ENCODE peak calls at places on chromosomes 11 and 22, in six cellular contexts. One of them, this sample, is unnamed. For H3K4me1, the result is how much of the 10 kb centered on the place peaks cover.

GRCh38 chr22:36979016-36979415 is 40.2 kb downstream of the TST start:
- DNase-seq in heart right ventricle: no peak
- DNase-seq in GM23248: no peak
- DNase-seq in MM.1S: no peak
- DNase-seq in GM23338: no peak
- DNase-seq in pancreas: no peak
- DNase-seq in this sample: no peak

GRCh38 chr11:46267930-46268329 is 9.5 kb upstream of the CREB3L1 start:
- DNase-seq in heart right ventricle: no peak
- DNase-seq in GM23248: no peak
- DNase-seq in MM.1S: no peak
- DNase-seq in GM23338: no peak
- DNase-seq in pancreas: no peak
- DNase-seq in this sample: no peak

GRCh38 chr11:22976146-22976545 is 115.9 kb upstream of the CCDC179 start:
- DNase-seq in heart right ventricle: no peak
- DNase-seq in GM23248: peak
- DNase-seq in MM.1S: no peak
- DNase-seq in GM23338: no peak
- DNase-seq in pancreas: peak
- DNase-seq in this sample: peak

GRCh38 chr11:9840460-9841004 is 176.7 kb downstream of the SWAP70 start:
- DNase-seq in heart right ventricle: no peak
- DNase-seq in GM23248: no peak
- DNase-seq in MM.1S: no peak
- DNase-seq in GM23338: no peak
- DNase-seq in pancreas: no peak
- DNase-seq in this sample: no peak

GRCh38 chr11:504053-504993 is 2.7 kb downstream of the RNH1 start:
- DNase-seq in heart right ventricle: peak
- DNase-seq in GM23248: peak
- DNase-seq in MM.1S: no peak
- DNase-seq in GM23338: peak
- DNase-seq in pancreas: no peak
- DNase-seq in this sample: no peak

GRCh38 chr11:71999360-71999759 is 651 bp downstream of the IL18BP start:
- DNase-seq in heart right ventricle: no peak
- DNase-seq in GM23248: peak
- DNase-seq in MM.1S: no peak
- DNase-seq in GM23338: no peak
- DNase-seq in pancreas: no peak
- DNase-seq in this sample: peak

GRCh38 chr11:45933131-45933821 is 10.8 kb downstream of the LARGE2 start:
- DNase-seq in heart right ventricle: no peak
- DNase-seq in GM23248: peak
- DNase-seq in MM.1S: no peak
- DNase-seq in GM23338: no peak
- DNase-seq in pancreas: peak
- DNase-seq in this sample: no peak

GRCh38 chr11:11169715-11170351 is 183.2 kb downstream of the CSNK2A3 start:
- DNase-seq in heart right ventricle: no peak
- DNase-seq in GM23248: no peak
- DNase-seq in MM.1S: no peak
- DNase-seq in GM23338: no peak
- DNase-seq in pancreas: no peak
- DNase-seq in this sample: no peak

GRCh38 chr11:121520243-121521144 is 67.7 kb upstream of the SORL1-AS1 start:
- DNase-seq in heart right ventricle: no peak
- DNase-seq in GM23248: peak
- DNase-seq in MM.1S: no peak
- DNase-seq in GM23338: no peak
- DNase-seq in pancreas: no peak
- DNase-seq in this sample: no peak

GRCh38 chr11:9206496-9206895 is 58.7 kb downstream of the DENND5A start:
- DNase-seq in heart right ventricle: no peak
- DNase-seq in GM23248: peak
- DNase-seq in MM.1S: no peak
- DNase-seq in GM23338: no peak
- DNase-seq in pancreas: no peak
- DNase-seq in this sample: no peak

GRCh38 chr11:90251599-90251998 is 28.8 kb upstream of the CHORDC1 start:
- DNase-seq in heart right ventricle: no peak
- DNase-seq in GM23248: no peak
- DNase-seq in MM.1S: no peak
- DNase-seq in GM23338: no peak
- DNase-seq in pancreas: no peak
- DNase-seq in this sample: no peak

GRCh38 chr11:76615950-76616349 is 54.6 kb downstream of the LRRC32 start:
- DNase-seq in heart right ventricle: peak
- DNase-seq in GM23248: peak
- DNase-seq in MM.1S: no peak
- DNase-seq in GM23338: no peak
- DNase-seq in pancreas: no peak
- DNase-seq in this sample: no peak

GRCh38 chr22:38464992-38465672 is 2.8 kb upstream of the KDELR3 start:
- DNase-seq in heart right ventricle: no peak
- DNase-seq in GM23248: no peak
- DNase-seq in MM.1S: no peak
- DNase-seq in GM23338: no peak
- DNase-seq in pancreas: no peak
- DNase-seq in this sample: no peak

DNA sequence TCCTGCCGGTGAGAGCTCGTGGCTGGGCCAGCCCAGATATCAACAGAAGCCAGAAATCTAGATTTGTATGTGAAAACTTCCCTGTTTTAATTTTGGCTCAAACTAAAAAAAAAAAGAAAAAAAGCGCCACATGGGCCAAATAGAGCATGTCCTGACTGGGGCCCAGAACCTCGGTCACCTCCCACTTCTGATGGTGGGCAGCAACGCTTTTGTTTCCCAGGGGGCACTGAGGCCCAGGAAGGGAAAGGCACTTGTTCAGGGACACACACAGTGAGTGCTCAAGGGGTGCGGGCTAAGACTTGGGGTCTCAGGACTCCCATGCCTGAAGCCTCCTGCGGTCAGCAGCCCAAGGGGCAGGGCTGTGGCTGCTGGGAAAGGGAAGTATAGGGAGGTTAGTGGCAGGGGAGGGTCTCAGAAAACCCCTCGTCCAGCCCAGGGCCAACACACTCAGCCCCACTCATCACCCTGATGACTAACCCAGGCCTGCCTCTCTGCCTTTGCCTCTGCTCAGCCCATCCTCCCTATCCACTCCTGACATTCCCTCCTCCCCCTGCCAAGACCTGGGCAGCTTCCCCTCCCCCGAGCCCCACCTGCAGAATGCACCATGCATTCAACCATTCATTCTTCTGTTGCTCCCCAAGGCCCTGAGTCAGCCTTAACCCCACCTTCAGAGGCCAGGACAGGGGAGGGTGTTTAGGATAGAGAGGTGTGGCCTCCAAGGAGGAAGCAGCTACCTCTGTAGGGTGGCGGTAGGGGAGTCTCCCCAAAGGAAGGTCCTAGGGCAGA is 30.0 kb upstream of the TCF20 start:
- DNase-seq in heart right ventricle: no peak
- DNase-seq in GM23248: no peak
- DNase-seq in MM.1S: no peak
- DNase-seq in GM23338: no peak
- DNase-seq in pancreas: no peak
- DNase-seq in this sample: peak
- H3K4me3 ChIP-seq in heart right ventricle: peak
- H3K4me3 ChIP-seq in GM23248: no peak
- H3K4me3 ChIP-seq in MM.1S: no peak
- H3K4me3 ChIP-seq in GM23338: peak
- H3K4me3 ChIP-seq in pancreas: no peak
- H3K4me3 ChIP-seq in this sample: no peak

GRCh38 chr11:118887219-118887618 is 3.5 kb downstream of the CXCR5 start:
- DNase-seq in heart right ventricle: no peak
- DNase-seq in GM23248: no peak
- DNase-seq in MM.1S: no peak
- DNase-seq in GM23338: no peak
- DNase-seq in pancreas: no peak
- DNase-seq in this sample: peak

GRCh38 chr11:118886681-118887111 is 3.0 kb downstream of the CXCR5 start:
- DNase-seq in heart right ventricle: no peak
- DNase-seq in GM23248: no peak
- DNase-seq in MM.1S: no peak
- DNase-seq in GM23338: no peak
- DNase-seq in pancreas: no peak
- DNase-seq in this sample: no peak

GRCh38 chr11:118889796-118890195 is 6.1 kb downstream of the CXCR5 start:
- DNase-seq in heart right ventricle: peak
- DNase-seq in GM23248: peak
- DNase-seq in MM.1S: no peak
- DNase-seq in GM23338: no peak
- DNase-seq in pancreas: peak
- DNase-seq in this sample: no peak

GRCh38 chr11:118885831-118886571 is 2.3 kb downstream of the CXCR5 start:
- DNase-seq in heart right ventricle: no peak
- DNase-seq in GM23248: no peak
- DNase-seq in MM.1S: no peak
- DNase-seq in GM23338: no peak
- DNase-seq in pancreas: no peak
- DNase-seq in this sample: no peak

GRCh38 chr11:118888398-118888797 is 4.7 kb downstream of the CXCR5 start:
- DNase-seq in heart right ventricle: no peak
- DNase-seq in GM23248: no peak
- DNase-seq in MM.1S: no peak
- DNase-seq in GM23338: no peak
- DNase-seq in pancreas: no peak
- DNase-seq in this sample: no peak
- H3K4me1 ChIP-seq in heart right ventricle: under half
- H3K4me1 ChIP-seq in GM23248: under half
- H3K4me1 ChIP-seq in MM.1S: under half
- H3K4me1 ChIP-seq in GM23338: under half
- H3K4me1 ChIP-seq in pancreas: under half
- H3K4me1 ChIP-seq in this sample: under half

GRCh38 chr11:17387280-17387679 is 1.2 kb downstream of the KCNJ11 start:
- DNase-seq in heart right ventricle: no peak
- DNase-seq in GM23248: no peak
- DNase-seq in MM.1S: no peak
- DNase-seq in GM23338: no peak
- DNase-seq in pancreas: no peak
- DNase-seq in this sample: no peak

GRCh38 chr11:17389205-17389956 is 922 bp upstream of the KCNJ11 start:
- DNase-seq in heart right ventricle: peak
- DNase-seq in GM23248: peak
- DNase-seq in MM.1S: peak
- DNase-seq in GM23338: peak
- DNase-seq in pancreas: peak
- DNase-seq in this sample: peak

GRCh38 chr11:17389957-17390649 is 1.6 kb upstream of the KCNJ11 start:
- DNase-seq in heart right ventricle: no peak
- DNase-seq in GM23248: no peak
- DNase-seq in MM.1S: no peak
- DNase-seq in GM23338: no peak
- DNase-seq in pancreas: no peak
- DNase-seq in this sample: no peak

GRCh38 chr11:17387811-17388210 is 648 bp downstream of the KCNJ11 start:
- DNase-seq in heart right ventricle: no peak
- DNase-seq in GM23248: no peak
- DNase-seq in MM.1S: no peak
- DNase-seq in GM23338: no peak
- DNase-seq in pancreas: no peak
- DNase-seq in this sample: no peak

GRCh38 chr11:17388609-17389204 is at the start of gene KCNJ11:
- DNase-seq in heart right ventricle: no peak
- DNase-seq in GM23248: no peak
- DNase-seq in MM.1S: no peak
- DNase-seq in GM23338: peak
- DNase-seq in pancreas: peak
- DNase-seq in this sample: no peak
- H3K4me3 ChIP-seq in heart right ventricle: peak
- H3K4me3 ChIP-seq in GM23248: peak
- H3K4me3 ChIP-seq in MM.1S: peak
- H3K4me3 ChIP-seq in GM23338: peak
- H3K4me3 ChIP-seq in pancreas: peak
- H3K4me3 ChIP-seq in this sample: peak

GRCh38 chr11:64787526-64788320 is 9.4 kb upstream of the SF1 start:
- DNase-seq in heart right ventricle: peak
- DNase-seq in GM23248: peak
- DNase-seq in MM.1S: peak
- DNase-seq in GM23338: peak
- DNase-seq in pancreas: peak
- DNase-seq in this sample: peak
- H3K4me1 ChIP-seq in heart right ventricle: under half
- H3K4me1 ChIP-seq in GM23248: under half
- H3K4me1 ChIP-seq in MM.1S: under half
- H3K4me1 ChIP-seq in GM23338: under half
- H3K4me1 ChIP-seq in pancreas: under half
- H3K4me1 ChIP-seq in this sample: under half

DNA sequence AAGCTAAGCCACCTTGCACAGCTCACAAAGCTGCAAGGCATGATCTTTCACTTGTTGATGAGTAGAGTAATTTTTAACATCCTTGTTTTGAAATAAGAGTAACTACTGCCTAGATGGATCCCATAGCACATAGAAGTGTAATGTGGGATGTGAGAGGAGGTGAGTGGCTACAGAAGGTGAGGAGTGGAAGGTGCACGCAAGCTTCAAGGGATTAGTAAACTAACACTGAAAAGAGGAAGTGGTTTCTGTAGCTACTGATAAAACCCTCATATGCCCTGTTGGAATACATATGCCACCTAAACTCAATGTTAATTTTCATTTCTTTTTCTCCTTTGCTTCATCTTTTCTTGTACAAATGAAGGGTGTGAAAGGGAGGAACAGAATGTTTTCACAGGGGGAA is 22.0 kb upstream of the CTSC start:
- DNase-seq in heart right ventricle: no peak
- DNase-seq in GM23248: no peak
- DNase-seq in MM.1S: peak
- DNase-seq in GM23338: no peak
- DNase-seq in pancreas: no peak
- DNase-seq in this sample: no peak
- H3K4me3 ChIP-seq in heart right ventricle: no peak
- H3K4me3 ChIP-seq in GM23248: no peak
- H3K4me3 ChIP-seq in MM.1S: no peak
- H3K4me3 ChIP-seq in GM23338: no peak
- H3K4me3 ChIP-seq in pancreas: no peak
- H3K4me3 ChIP-seq in this sample: no peak

DNA sequence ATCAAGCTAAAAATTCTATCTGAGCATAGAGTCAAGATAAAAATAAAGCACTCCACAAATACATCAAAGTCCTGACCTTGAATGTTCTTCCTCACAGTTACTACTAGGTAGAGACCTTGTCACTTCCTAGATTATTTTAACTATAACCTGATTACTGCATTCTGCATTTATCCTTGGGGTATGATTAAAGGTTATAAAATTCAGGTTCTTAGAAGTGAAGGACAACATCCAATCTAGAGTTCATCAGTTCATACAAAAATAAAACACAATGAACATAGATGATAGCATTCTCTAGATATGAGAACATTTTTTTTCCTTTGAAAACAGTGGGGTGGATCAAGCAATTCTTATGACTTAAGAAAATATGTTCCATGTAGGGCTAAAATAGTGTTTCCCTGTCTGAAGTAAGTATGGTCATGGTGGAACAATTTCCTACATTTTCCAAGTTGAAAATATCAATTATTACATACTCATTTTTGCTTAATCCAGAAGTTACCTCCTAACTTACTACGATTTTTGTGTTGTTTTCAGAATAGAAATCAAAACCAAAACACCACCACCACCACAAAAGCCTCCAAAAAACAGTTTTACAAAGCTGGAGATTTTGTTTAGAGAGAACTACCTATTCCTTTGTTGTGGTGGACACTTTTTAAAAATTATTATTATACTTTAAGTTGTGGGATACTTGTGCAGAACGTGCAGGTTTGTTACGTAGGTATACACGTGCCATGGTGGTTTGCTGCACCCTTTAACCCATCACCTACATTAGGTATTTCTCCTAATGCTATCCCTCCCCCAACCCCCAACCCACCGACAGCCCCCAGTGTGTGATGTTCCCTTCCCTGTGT is 112.0 kb upstream of the DDI1 start:
- DNase-seq in heart right ventricle: no peak
- DNase-seq in GM23248: no peak
- DNase-seq in MM.1S: peak
- DNase-seq in GM23338: no peak
- DNase-seq in pancreas: no peak
- DNase-seq in this sample: no peak
- H3K4me1 ChIP-seq in heart right ventricle: under half
- H3K4me1 ChIP-seq in GM23248: under half
- H3K4me1 ChIP-seq in MM.1S: under half
- H3K4me1 ChIP-seq in GM23338: under half
- H3K4me1 ChIP-seq in pancreas: under half
- H3K4me1 ChIP-seq in this sample: under half

This sample was measured in small intestine.